ENCODE peak calls at places on chromosome 22, in six cellular contexts. E is CD4-positive, alpha-beta memory T cell; O is IMR-90; W is cardiac muscle cell; U is HepG2; Y is transverse colon. S is an unnamed sample.

GRCh38 chr22:22422629-22423112 is 85.9 kb downstream of the ZNF280B start:
- DNase-seq in Y (peak; percentile 79), U (peak; percentile 56), W (peak; percentile 71), E (peak; percentile 35), O (peak; percentile 48), S (peak; percentile 20)

GRCh38 chr22:44531487-44531886 is 33.5 kb upstream of the RTL6 start:
- DNase-seq in O (no peak), U (no peak), W (no peak), Y (no peak), E (no peak), S (no peak)

GRCh38 chr22:21628386-21629261 is 1.2 kb downstream of the YDJC start:
- DNase-seq in U (no peak), Y (no peak), W (no peak), O (no peak), E (no peak), S (no peak)

GRCh38 chr22:45709004-45709739 is 37.5 kb downstream of the ATXN10 start:
- DNase-seq in E (no peak), W (peak; percentile 47), O (peak; percentile 79), U (peak; percentile 59), Y (no peak), S (peak; percentile 71)

GRCh38 chr22:38016182-38017078 is 32.1 kb upstream of the SOX10 start:
- DNase-seq in U (no peak), O (peak; percentile 58), Y (peak; percentile 52), W (peak; percentile 80), E (no peak), S (no peak)

GRCh38 chr22:17726561-17727243 is 47.6 kb downstream of the BID start:
- DNase-seq in U (no peak), Y (no peak), O (peak; percentile 72), E (no peak), W (no peak), S (peak; percentile 9)

GRCh38 chr22:43826142-43827093 is 14.3 kb upstream of the EFCAB6 start:
- DNase-seq in E (no peak), U (no peak), O (peak; percentile 81), Y (no peak), W (peak; percentile 73), S (peak; percentile 79)

GRCh38 chr22:17201285-17201945 is 17.8 kb downstream of the ADA2 start:
- DNase-seq in O (peak; percentile 18), U (peak; percentile 53), W (peak; percentile 44), E (no peak), Y (no peak), S (no peak)

GRCh38 chr22:38305481-38306448 is 11.5 kb downstream of the CSNK1E start:
- DNase-seq in U (no peak), Y (peak; percentile 64), E (peak; percentile 38), O (peak; percentile 54), W (peak; percentile 68), S (no peak)

GRCh38 chr22:32897400-32897799 is 95.9 kb downstream of the TIMP3 start:
- DNase-seq in Y (no peak), O (peak; percentile 43), E (no peak), W (peak; percentile 45), U (no peak), S (peak; percentile 83)

GRCh38 chr22:27919943-27920755 is 1.1 kb upstream of the PITPNB start:
- DNase-seq in U (peak; percentile 55), Y (no peak), E (no peak), O (peak; percentile 72), W (peak; percentile 81), S (peak; percentile 32)

GRCh38 chr22:33476716-33477115 is 418.5 kb upstream of the SYN3 start:
- DNase-seq in Y (no peak), W (no peak), U (peak; percentile 61), E (no peak), O (peak; percentile 43), S (no peak)

GRCh38 chr22:30057375-30057774 is 22.9 kb upstream of the HORMAD2 start:
- DNase-seq in U (no peak), W (no peak), O (no peak), Y (no peak), E (no peak), S (no peak)

GRCh38 chr22:27782065-27782464 is 19.5 kb downstream of the MN1 start:
- DNase-seq in Y (no peak), O (no peak), U (no peak), W (no peak), E (no peak), S (no peak)

GRCh38 chr22:30460147-30460546 is 11.7 kb downstream of the SEC14L3 start:
- DNase-seq in U (no peak), Y (peak; percentile 14), O (no peak), W (no peak), E (no peak), S (no peak)

GRCh38 chr22:38452373-38453064 is 2.5 kb downstream of the KCNJ4 start:
- DNase-seq in W (peak; percentile 72), E (no peak), U (no peak), Y (no peak), O (peak; percentile 26), S (no peak)

GRCh38 chr22:39789794-39790193 is 103.8 kb downstream of the ENTHD1 start:
- DNase-seq in Y (peak; percentile 66), E (no peak), O (no peak), W (no peak), U (no peak), S (no peak)

GRCh38 chr22:38258895-38259294 is 13.9 kb downstream of the TMEM184B start:
- DNase-seq in O (peak; percentile 91), E (no peak), W (peak; percentile 90), U (no peak), Y (no peak), S (no peak)

GRCh38 chr22:45064313-45065268 is 54.8 kb upstream of the PHF21B start:
- DNase-seq in Y (no peak), E (no peak), O (peak; percentile 87), W (peak; percentile 37), U (no peak), S (peak; percentile 68)

GRCh38 chr22:39244073-39244495 is 698 bp downstream of the PDGFB start:
- DNase-seq in E (no peak), U (no peak), W (no peak), O (no peak), Y (no peak), S (no peak)

GRCh38 chr22:26447594-26448329 is 18.7 kb downstream of the ASPHD2 start:
- DNase-seq in E (no peak), U (no peak), Y (no peak), O (no peak), W (no peak), S (no peak)

GRCh38 chr22:43823353-43823908 is 11.3 kb upstream of the EFCAB6 start:
- DNase-seq in U (peak; percentile 61), W (no peak), E (no peak), O (no peak), Y (no peak), S (peak; percentile 3)

GRCh38 chr22:49266561-49267519 is 560.8 kb downstream of the BRD1 start:
- DNase-seq in Y (no peak), W (no peak), O (no peak), E (no peak), U (no peak), S (no peak)
- H3K27me3 ChIP-seq in Y (peaks cover 47% of the 10 kb centered on the region), W (peaks cover 32% of the 10 kb centered on the region), O (no peaks in the 10 kb centered on the region), E (no peaks in the 10 kb centered on the region), U (peaks cover 2% of the 10 kb centered on the region), S (no peaks in the 10 kb centered on the region)

GRCh38 chr22:47921906-47922305 is 1159.5 kb downstream of the TBC1D22A start:
- DNase-seq in Y (no peak), U (no peak), E (no peak), O (no peak), W (no peak), S (no peak)
- H3K4me1 ChIP-seq in Y (no peaks in the 10 kb centered on the region), U (no peaks in the 10 kb centered on the region), E (peaks cover 14% of the 10 kb centered on the region), O (no peaks in the 10 kb centered on the region), W (no peaks in the 10 kb centered on the region), S (no peaks in the 10 kb centered on the region)

DNA sequence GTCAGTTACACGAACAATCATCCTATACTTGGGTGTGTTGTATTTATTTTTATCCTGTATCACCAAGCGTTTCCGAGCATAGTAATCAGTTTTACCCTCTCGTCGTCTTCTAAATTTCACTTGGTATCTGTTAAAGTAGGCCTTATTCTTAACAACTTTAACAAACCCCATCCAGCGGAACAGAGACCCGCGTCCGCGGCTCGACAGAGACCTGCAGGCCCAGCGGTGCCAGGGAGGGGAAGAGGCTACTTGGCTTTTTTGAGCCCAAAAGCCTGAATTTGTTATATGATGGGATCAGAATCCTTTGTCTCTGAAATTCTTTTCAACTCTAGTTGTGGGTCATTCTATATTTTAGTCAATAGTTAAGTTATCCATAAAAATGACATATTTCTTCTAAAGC is 56.5 kb upstream of the A4GALT start:
- DNase-seq in E (no peak), W (no peak), Y (no peak), U (no peak), O (no peak), S (no peak)
- H3K27me3 ChIP-seq in E (no peaks in the 10 kb centered on the region), W (no peaks in the 10 kb centered on the region), Y (no peaks in the 10 kb centered on the region), U (no peaks in the 10 kb centered on the region), O (no peaks in the 10 kb centered on the region), S (no peaks in the 10 kb centered on the region)

GRCh38 chr22:24161909-24162308 is 19.4 kb upstream of the SUSD2 start:
- DNase-seq in E (no peak), Y (no peak), U (no peak), W (no peak), O (no peak), S (no peak)
- H3K4me1 ChIP-seq in E (peaks cover 29% of the 10 kb centered on the region), Y (peaks cover 22% of the 10 kb centered on the region), U (peaks cover 6% of the 10 kb centered on the region), W (peaks cover 10% of the 10 kb centered on the region), O (peaks cover 21% of the 10 kb centered on the region), S (peaks cover 3% of the 10 kb centered on the region)

S was measured in foreskin keratinocyte.